ENCODE peak calls at places on chromosomes 6 and 20, in five cellular contexts. I is AG04450, X is PC-9, Y is endodermal cell, V is GM06990. W is an unnamed sample.

GRCh38 chr6:43823879-43824740 is 54.1 kb downstream of the VEGFA start:
- DNase-seq in I (no peak), X (no peak), Y (no peak), V (no peak), W (no peak)

GRCh38 chr20:38355161-38356012 is 9.1 kb downstream of the LBP start:
- DNase-seq in I (no peak), X (no peak), Y (peak; percentile 73), V (peak; percentile 19), W (no peak)

GRCh38 chr6:47741807-47742206 is 40.0 kb upstream of the OPN5 start:
- DNase-seq in I (no peak), X (peak; percentile 88), Y (no peak), V (peak; percentile 40), W (peak; percentile 30)

GRCh38 chr6:108588586-108588985 is 27.9 kb downstream of the FOXO3 start:
- DNase-seq in I (no peak), X (no peak), Y (peak; percentile 50), V (no peak), W (peak; percentile 68)

GRCh38 chr6:163667372-163668060 is 253.0 kb downstream of the QKI start:
- DNase-seq in I (no peak), X (no peak), Y (no peak), V (peak; percentile 80), W (peak; percentile 17)

GRCh38 chr20:48760403-48760889 is 67.4 kb downstream of the PREX1 start:
- DNase-seq in I (no peak), X (no peak), Y (no peak), V (peak; percentile 72), W (peak; percentile 57)

GRCh38 chr6:63263456-63263855 is 52.2 kb downstream of the FKBP1C start:
- DNase-seq in I (no peak), X (no peak), Y (peak; percentile 75), V (no peak), W (no peak)

GRCh38 chr20:32524871-32525501 is 60.1 kb downstream of the NOL4L start:
- DNase-seq in I (no peak), X (no peak), Y (peak; percentile 43), V (no peak), W (no peak)

GRCh38 chr6:44932651-44933091 is 395.5 kb upstream of the RUNX2 start:
- DNase-seq in I (no peak), X (no peak), Y (no peak), V (no peak), W (no peak)

GRCh38 chr6:28789553-28790083 is 134.2 kb downstream of the TRIM27 start:
- DNase-seq in I (no peak), X (peak; percentile 61), Y (peak; percentile 88), V (peak; percentile 75), W (peak; percentile 57)

GRCh38 chr20:64110411-64111068 is 3.2 kb upstream of the NPBWR2 start:
- DNase-seq in I (no peak), X (peak; percentile 18), Y (peak; percentile 30), V (no peak), W (no peak)

GRCh38 chr20:7496394-7497111 is 443.7 kb downstream of the HAO1 start:
- DNase-seq in I (no peak), X (no peak), Y (no peak), V (no peak), W (peak; percentile 18)

GRCh38 chr20:50569864-50570836 is 60.0 kb downstream of the PTPN1 start:
- DNase-seq in I (no peak), X (no peak), Y (peak; percentile 78), V (peak; percentile 69), W (peak; percentile 60)

GRCh38 chr20:58511364-58511763 is 3.8 kb downstream of the APCDD1L start:
- DNase-seq in I (peak; percentile 47), X (peak; percentile 91), Y (no peak), V (no peak), W (peak; percentile 87)

GRCh38 chr6:130369821-130370220 is 4.0 kb downstream of the TMEM200A start:
- DNase-seq in I (no peak), X (peak; percentile 12), Y (no peak), V (no peak), W (no peak)

GRCh38 chr6:99614430-99615161 is 8.0 kb downstream of the PRDM13 start:
- DNase-seq in I (no peak), X (no peak), Y (peak; percentile 86), V (peak; percentile 59), W (no peak)

GRCh38 chr6:137709424-137710281 is 157.4 kb upstream of the TNFAIP3 start:
- DNase-seq in I (no peak), X (peak; percentile 97), Y (no peak), V (no peak), W (peak; percentile 63)

GRCh38 chr20:840858-841567 is 7.5 kb downstream of the FAM110A start:
- DNase-seq in I (no peak), X (peak; percentile 51), Y (peak; percentile 79), V (no peak), W (no peak)

GRCh38 chr6:45679163-45679562 is 301.4 kb upstream of the SUPT3H start:
- DNase-seq in I (no peak), X (no peak), Y (peak; percentile 7), V (no peak), W (no peak)

GRCh38 chr6:89375427-89375868 is 22.9 kb upstream of the UBE2J1 start:
- DNase-seq in I (no peak), X (peak; percentile 84), Y (peak; percentile 94), V (peak; percentile 74), W (no peak)

GRCh38 chr6:39902136-39902535 is 32.1 kb downstream of the MOCS1 start:
- DNase-seq in I (no peak), X (no peak), Y (no peak), V (no peak), W (no peak)

GRCh38 chr20:31720486-31721407 is 1.9 kb downstream of the BCL2L1 start:
- DNase-seq in I (no peak), X (no peak), Y (peak; percentile 73), V (peak; percentile 43), W (no peak)

GRCh38 chr6:49522710-49523593 is 23.2 kb downstream of the GLYATL3 start:
- DNase-seq in I (no peak), X (no peak), Y (no peak), V (no peak), W (no peak)

GRCh38 chr6:40948598-40948997 is 90.4 kb downstream of the UNC5CL start:
- DNase-seq in I (no peak), X (no peak), Y (peak; percentile 56), V (no peak), W (no peak)

GRCh38 chr20:18628330-18628941 is 40.6 kb downstream of the DTD1 start:
- DNase-seq in I (no peak), X (no peak), Y (peak; percentile 90), V (no peak), W (no peak)

GRCh38 chr6:79610301-79611009 is 20.7 kb upstream of the SH3BGRL2 start:
- DNase-seq in I (no peak), X (peak; percentile 73), Y (no peak), V (no peak), W (no peak)

GRCh38 chr6:132199343-132199742 is 201.9 kb downstream of the MOXD1 start:
- DNase-seq in I (no peak), X (no peak), Y (no peak), V (no peak), W (peak; percentile 67)

GRCh38 chr6:36998723-36999466 is 6.6 kb upstream of the FGD2 start:
- DNase-seq in I (no peak), X (no peak), Y (no peak), V (no peak), W (no peak)

GRCh38 chr6:163201855-163202254 is 212.7 kb upstream of the QKI start:
- DNase-seq in I (no peak), X (no peak), Y (no peak), V (no peak), W (no peak)

GRCh38 chr20:23127506-23128279 is 41.6 kb upstream of the CD93 start:
- DNase-seq in I (no peak), X (no peak), Y (no peak), V (no peak), W (no peak)

GRCh38 chr6:123777554-123777953 is 26.1 kb upstream of the NKAIN2 start:
- DNase-seq in I (no peak), X (no peak), Y (no peak), V (no peak), W (peak; percentile 36)

GRCh38 chr6:69835414-69836179 is 30.8 kb upstream of the COL19A1 start:
- DNase-seq in I (peak; percentile 46), X (peak; percentile 37), Y (peak; percentile 54), V (peak; percentile 30), W (peak; percentile 88)
- H3K4me3 ChIP-seq in I (peak overlapping the region; percentile 8), X (no peak overlapping the region), Y (no peak overlapping the region), V (no peak overlapping the region), W (peak overlapping the region; percentile 43)

GRCh38 chr6:148388477-148388876 is 45.8 kb downstream of the SASH1 start:
- DNase-seq in I (no peak), X (no peak), Y (no peak), V (no peak), W (no peak)

GRCh38 chr6:148383658-148384417 is 41.2 kb downstream of the SASH1 start:
- DNase-seq in I (no peak), X (no peak), Y (no peak), V (no peak), W (no peak)

GRCh38 chr6:148389086-148389485 is 46.4 kb downstream of the SASH1 start:
- DNase-seq in I (no peak), X (no peak), Y (no peak), V (no peak), W (no peak)

GRCh38 chr6:148382856-148383255 is 40.2 kb downstream of the SASH1 start:
- DNase-seq in I (no peak), X (no peak), Y (no peak), V (no peak), W (peak; percentile 49)

GRCh38 chr6:148385379-148385778 is 42.7 kb downstream of the SASH1 start:
- DNase-seq in I (no peak), X (no peak), Y (peak; percentile 71), V (no peak), W (no peak)
- TF ChIP-seq CTCF in I (no peak), X (no peak), Y (no peak), V (no peak), W (no peak)

GRCh38 chr6:14089224-14089623 is 28.3 kb upstream of the CD83 start:
- DNase-seq in I (no peak), X (no peak), Y (no peak), V (peak; percentile 55), W (no peak)

GRCh38 chr6:14092861-14093789 is 24.4 kb upstream of the CD83 start:
- DNase-seq in I (no peak), X (no peak), Y (no peak), V (no peak), W (no peak)

GRCh38 chr6:14094721-14095120 is 22.9 kb upstream of the CD83 start:
- DNase-seq in I (no peak), X (no peak), Y (no peak), V (no peak), W (no peak)

GRCh38 chr6:14091329-14091978 is 26.1 kb upstream of the CD83 start:
- DNase-seq in I (no peak), X (no peak), Y (no peak), V (no peak), W (no peak)

DNA sequence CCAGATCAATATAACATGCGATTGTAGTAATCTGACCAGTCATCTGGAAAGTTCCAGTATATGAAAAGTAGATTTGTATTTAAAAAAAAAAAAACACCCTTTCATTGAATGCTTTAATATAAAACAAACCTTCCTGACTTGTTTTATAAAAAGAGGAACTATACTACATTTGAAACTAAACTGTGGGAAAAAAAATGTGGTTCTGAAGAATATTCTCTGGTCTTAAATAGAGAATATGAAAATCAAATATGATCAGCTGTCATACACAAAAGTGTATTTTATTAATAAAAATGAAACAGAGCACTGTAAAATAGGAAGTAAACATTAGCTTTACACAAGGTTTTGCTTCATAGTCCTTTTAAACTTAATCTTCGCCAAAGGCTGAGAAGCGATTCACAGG is 25.3 kb upstream of the CD83 start:
- DNase-seq in I (no peak), X (no peak), Y (no peak), V (no peak), W (no peak)
- H3K4me3 ChIP-seq in I (no peak overlapping the region), X (no peak overlapping the region), Y (no peak overlapping the region), V (no peak overlapping the region), W (no peak overlapping the region)

GRCh38 chr6:19852090-19852457 is 14.9 kb downstream of the ID4 start:
- DNase-seq in I (no peak), X (no peak), Y (no peak), V (no peak), W (no peak)
- TF ChIP-seq CTCF in I (no peak), X (peak; percentile 6), Y (no peak), V (no peak), W (no peak)

W was measured in fibroblast of pulmonary artery.